ENCODE peak calls at places on chromosomes 6 and 20, in seven cellular contexts. E, G, M, C, O, P and Z are unnamed samples.

GRCh38 chr20:62012631-62013030 is 53.0 kb downstream of the TAF4 start:
- DNase-seq in C (no peak), M (no peak), E (no peak), P (no peak), G (peak; percentile 8), O (no peak), Z (no peak)

GRCh38 chr6:56448056-56448455 is 194.6 kb downstream of the DST start:
- DNase-seq in O (no peak), E (no peak), P (no peak), M (no peak), C (no peak), G (no peak), Z (no peak)

GRCh38 chr6:46244670-46245069 is 73.9 kb upstream of the ENPP5 start:
- DNase-seq in C (no peak), E (no peak), P (no peak), G (no peak), M (no peak), O (peak; percentile 39), Z (no peak)

GRCh38 chr6:3518356-3518841 is 61.5 kb upstream of the SLC22A23 start:
- DNase-seq in C (peak; percentile 60), G (no peak), P (no peak), M (no peak), E (no peak), O (no peak), Z (no peak)

GRCh38 chr6:170250981-170251775 is 39.7 kb downstream of the DLL1 start:
- DNase-seq in G (no peak), P (no peak), E (no peak), C (no peak), M (no peak), O (no peak), Z (no peak)

GRCh38 chr20:48210111-48211029 is 425.1 kb upstream of the SULF2 start:
- DNase-seq in G (peak; percentile 65), C (no peak), E (no peak), O (no peak), M (no peak), P (no peak), Z (no peak)

GRCh38 chr6:66128238-66128637 is 421.2 kb upstream of the EYS start:
- DNase-seq in C (no peak), M (no peak), O (no peak), E (no peak), G (no peak), P (no peak), Z (no peak)

GRCh38 chr6:104699598-104700329 is 160.0 kb downstream of the HACE1 start:
- DNase-seq in M (no peak), G (no peak), E (no peak), C (no peak), O (peak; percentile 19), P (no peak), Z (no peak)

GRCh38 chr20:22227301-22227700 is 357.1 kb downstream of the FOXA2 start:
- DNase-seq in M (no peak), E (no peak), P (no peak), G (no peak), C (no peak), O (no peak), Z (no peak)

GRCh38 chr6:82954937-82955577 is 110.6 kb downstream of the UBE3D start:
- DNase-seq in P (no peak), G (no peak), C (no peak), E (no peak), O (no peak), M (no peak), Z (no peak)

GRCh38 chr20:1777476-1777820 is 117.8 kb upstream of the SIRPA start:
- DNase-seq in E (no peak), P (no peak), O (no peak), C (no peak), G (no peak), M (no peak), Z (no peak)

GRCh38 chr20:45012682-45013302 is 46.5 kb downstream of the STK4 start:
- DNase-seq in O (no peak), C (no peak), P (no peak), E (no peak), G (no peak), M (no peak), Z (no peak)

GRCh38 chr6:43737272-43738081 is 32.5 kb upstream of the VEGFA start:
- DNase-seq in M (no peak), C (peak; percentile 47), E (no peak), P (no peak), G (peak; percentile 79), O (no peak), Z (no peak)

GRCh38 chr6:142537612-142538478 is 236.0 kb downstream of the ADGRG6 start:
- DNase-seq in E (no peak), M (no peak), G (no peak), P (peak; percentile 48), C (no peak), O (no peak), Z (peak; percentile 73)

GRCh38 chr6:109053285-109053684 is 41.4 kb downstream of the SESN1 start:
- DNase-seq in P (peak; percentile 27), G (no peak), C (no peak), E (no peak), M (no peak), O (no peak), Z (no peak)

GRCh38 chr20:49287555-49288249 is 9.8 kb upstream of the ZNFX1 start:
- DNase-seq in P (no peak), E (no peak), C (no peak), O (no peak), G (no peak), M (no peak), Z (no peak)

GRCh38 chr20:58162976-58163375 is 65.5 kb downstream of the ANKRD60 start:
- DNase-seq in C (no peak), P (no peak), M (no peak), O (no peak), E (no peak), G (no peak), Z (no peak)

GRCh38 chr6:35218021-35218420 is 4.3 kb downstream of the SCUBE3 start:
- DNase-seq in O (no peak), G (no peak), E (no peak), C (no peak), M (no peak), P (no peak), Z (no peak)

GRCh38 chr6:24971067-24971466 is 35.3 kb upstream of the RIPOR2 start:
- DNase-seq in O (no peak), E (no peak), M (no peak), P (no peak), G (no peak), C (no peak), Z (no peak)

GRCh38 chr6:106574729-106575458 is 54.4 kb downstream of the RTN4IP1 start:
- DNase-seq in E (no peak), P (no peak), M (no peak), C (no peak), G (no peak), O (no peak), Z (no peak)

GRCh38 chr6:311679-312220 is 19.5 kb downstream of the DUSP22 start:
- DNase-seq in P (no peak), E (no peak), G (peak; percentile 82), M (no peak), C (no peak), O (no peak), Z (no peak)

GRCh38 chr20:18394363-18394762 is 72.5 kb downstream of the DZANK1 start:
- DNase-seq in E (no peak), P (no peak), C (no peak), O (no peak), G (no peak), M (no peak), Z (no peak)

GRCh38 chr6:70616728-70617260 is 50.1 kb downstream of the SDHAF4 start:
- DNase-seq in P (no peak), C (no peak), M (no peak), O (no peak), G (no peak), E (no peak), Z (no peak)

GRCh38 chr6:106097368-106098231 is 11.5 kb downstream of the PRDM1 start:
- DNase-seq in C (no peak), O (no peak), M (peak; percentile 48), G (no peak), P (no peak), E (peak; percentile 77), Z (peak; percentile 20)

GRCh38 chr20:24786646-24787045 is 162.4 kb upstream of the CST7 start:
- DNase-seq in M (no peak), P (no peak), G (no peak), O (no peak), C (no peak), E (no peak), Z (no peak)

GRCh38 chr6:46983007-46983411 is 59.1 kb downstream of the ADGRF1 start:
- DNase-seq in E (no peak), P (peak; percentile 10), G (no peak), C (no peak), M (no peak), O (no peak), Z (no peak)

GRCh38 chr6:128508588-128509296 is 11.7 kb downstream of the PTPRK start:
- DNase-seq in G (no peak), P (no peak), M (no peak), O (no peak), E (no peak), C (no peak), Z (no peak)

GRCh38 chr20:45097485-45098095 is 3.3 kb downstream of the KCNS1 start:
- DNase-seq in M (no peak), P (no peak), C (no peak), E (peak; percentile 72), G (no peak), O (no peak), Z (no peak)

GRCh38 chr6:169839898-169840631 is 88.6 kb downstream of the ERMARD start:
- DNase-seq in G (no peak), E (peak; percentile 35), O (no peak), P (no peak), C (no peak), M (no peak), Z (no peak)

GRCh38 chr6:106976270-106976669 is 1.7 kb upstream of the CD24 start:
- DNase-seq in P (no peak), O (no peak), E (no peak), G (no peak), M (no peak), C (no peak), Z (no peak)

GRCh38 chr6:5034736-5035135 is 30.9 kb upstream of the RPP40 start:
- DNase-seq in M (no peak), E (no peak), C (no peak), G (no peak), P (no peak), O (no peak), Z (no peak)

GRCh38 chr20:41818991-41819390 is 200.8 kb upstream of the CHD6 start:
- DNase-seq in M (no peak), G (no peak), O (no peak), C (no peak), E (no peak), P (no peak), Z (no peak)

GRCh38 chr20:59670786-59671492 is 66.6 kb downstream of the PHACTR3 start:
- DNase-seq in G (no peak), C (peak; percentile 19), O (no peak), P (no peak), E (peak; percentile 29), M (no peak), Z (no peak)

GRCh38 chr20:2752631-2753455 is 47.6 kb downstream of the CPXM1 start:
- DNase-seq in E (peak; percentile 52), O (peak; percentile 70), G (no peak), P (peak; percentile 58), C (peak; percentile 84), M (no peak), Z (peak; percentile 70)